ENCODE peak calls at places on chromosomes 4 and X, in five cellular contexts. One of them, this sample, is unnamed.

GRCh38 chr4:45931151-45931550 is 192.7 kb downstream of the GABRG1 start:
- DNase-seq in astrocyte of the cerebellum: no peak
- DNase-seq in stomach: no peak
- DNase-seq in epithelial cell of esophagus: peak
- DNase-seq in CD8-positive, alpha-beta T cell: no peak
- DNase-seq in this sample: no peak

GRCh38 chrX:110427076-110427475 is 68.4 kb downstream of the RTL9 start:
- DNase-seq in astrocyte of the cerebellum: no peak
- DNase-seq in stomach: no peak
- DNase-seq in epithelial cell of esophagus: no peak
- DNase-seq in CD8-positive, alpha-beta T cell: no peak
- DNase-seq in this sample: no peak

GRCh38 chr4:101279377-101279871 is 67.9 kb downstream of the PPP3CA start:
- DNase-seq in astrocyte of the cerebellum: peak
- DNase-seq in stomach: no peak
- DNase-seq in CD8-positive, alpha-beta T cell: no peak
- DNase-seq in epithelial cell of esophagus: no peak
- DNase-seq in this sample: no peak

GRCh38 chrX:77899081-77899828 is at the start of gene COX7B:
- DNase-seq in epithelial cell of esophagus: peak
- DNase-seq in stomach: peak
- DNase-seq in astrocyte of the cerebellum: peak
- DNase-seq in CD8-positive, alpha-beta T cell: peak
- DNase-seq in this sample: no peak

GRCh38 chr4:7226464-7226863 is 34.1 kb downstream of the SORCS2 start:
- DNase-seq in astrocyte of the cerebellum: no peak
- DNase-seq in CD8-positive, alpha-beta T cell: no peak
- DNase-seq in stomach: no peak
- DNase-seq in epithelial cell of esophagus: no peak
- DNase-seq in this sample: no peak

GRCh38 chr4:153468587-153468986 is 2.4 kb downstream of the TMEM131L start:
- DNase-seq in stomach: no peak
- DNase-seq in CD8-positive, alpha-beta T cell: peak
- DNase-seq in epithelial cell of esophagus: no peak
- DNase-seq in astrocyte of the cerebellum: no peak
- DNase-seq in this sample: no peak

GRCh38 chrX:40145001-40145631 is 47.4 kb upstream of the BCOR start:
- DNase-seq in astrocyte of the cerebellum: no peak
- DNase-seq in epithelial cell of esophagus: peak
- DNase-seq in stomach: no peak
- DNase-seq in CD8-positive, alpha-beta T cell: no peak
- DNase-seq in this sample: no peak

GRCh38 chr4:16225996-16226815 is at the start of gene TAPT1:
- DNase-seq in CD8-positive, alpha-beta T cell: peak
- DNase-seq in astrocyte of the cerebellum: no peak
- DNase-seq in stomach: peak
- DNase-seq in epithelial cell of esophagus: peak
- DNase-seq in this sample: peak

DNA sequence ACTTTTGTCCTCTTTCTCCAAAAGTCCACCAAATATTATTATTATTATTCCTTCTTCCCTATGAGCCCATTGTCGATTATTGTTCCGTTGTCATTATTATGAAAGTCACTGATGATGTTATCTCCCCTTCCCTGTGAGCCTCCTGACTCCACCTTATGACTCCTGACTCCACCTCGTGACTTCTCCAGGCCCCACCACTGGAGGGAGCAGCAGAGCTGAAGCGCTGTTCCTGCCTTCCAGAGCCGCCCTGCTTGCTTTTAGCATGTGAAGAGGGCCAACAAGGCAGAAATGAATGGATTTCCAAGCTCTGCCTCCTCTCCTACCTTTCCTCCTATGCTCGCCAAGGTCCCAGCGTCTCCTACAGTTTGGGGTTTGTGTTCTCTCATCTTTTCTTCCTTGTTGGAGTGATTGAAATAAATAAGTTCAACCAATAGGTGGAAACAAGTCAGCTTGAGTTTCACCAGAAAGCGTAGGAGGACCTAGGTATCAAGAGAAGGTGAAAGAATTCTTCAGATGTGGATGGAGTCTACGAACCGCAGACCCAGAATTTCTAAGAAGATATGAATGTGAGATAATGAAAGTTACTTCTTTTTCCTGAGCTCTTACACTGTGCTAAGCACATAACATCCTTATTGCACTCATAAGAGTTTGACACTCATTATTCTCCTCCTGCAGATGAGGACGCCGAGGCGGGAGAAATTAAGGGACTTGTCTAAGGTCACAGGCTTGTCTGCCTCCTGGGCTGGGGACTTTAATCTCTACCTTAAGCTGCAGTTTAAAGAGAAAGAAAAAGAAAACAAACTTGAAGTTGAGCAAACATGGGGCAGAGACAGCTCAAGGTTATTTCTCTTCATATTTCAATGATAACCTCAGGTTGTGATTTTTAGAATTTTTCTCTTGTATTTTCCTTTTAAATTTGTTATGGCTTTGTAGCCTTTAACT is 26.1 kb downstream of the IGSF1 start:
- DNase-seq in epithelial cell of esophagus: peak
- DNase-seq in astrocyte of the cerebellum: no peak
- DNase-seq in CD8-positive, alpha-beta T cell: no peak
- DNase-seq in stomach: no peak
- DNase-seq in this sample: no peak
- TF ChIP-seq CTCF in epithelial cell of esophagus: no peak
- TF ChIP-seq CTCF in astrocyte of the cerebellum: no peak
- TF ChIP-seq CTCF in CD8-positive, alpha-beta T cell: no peak
- TF ChIP-seq CTCF in stomach: peak
- TF ChIP-seq CTCF in this sample: peak

DNA sequence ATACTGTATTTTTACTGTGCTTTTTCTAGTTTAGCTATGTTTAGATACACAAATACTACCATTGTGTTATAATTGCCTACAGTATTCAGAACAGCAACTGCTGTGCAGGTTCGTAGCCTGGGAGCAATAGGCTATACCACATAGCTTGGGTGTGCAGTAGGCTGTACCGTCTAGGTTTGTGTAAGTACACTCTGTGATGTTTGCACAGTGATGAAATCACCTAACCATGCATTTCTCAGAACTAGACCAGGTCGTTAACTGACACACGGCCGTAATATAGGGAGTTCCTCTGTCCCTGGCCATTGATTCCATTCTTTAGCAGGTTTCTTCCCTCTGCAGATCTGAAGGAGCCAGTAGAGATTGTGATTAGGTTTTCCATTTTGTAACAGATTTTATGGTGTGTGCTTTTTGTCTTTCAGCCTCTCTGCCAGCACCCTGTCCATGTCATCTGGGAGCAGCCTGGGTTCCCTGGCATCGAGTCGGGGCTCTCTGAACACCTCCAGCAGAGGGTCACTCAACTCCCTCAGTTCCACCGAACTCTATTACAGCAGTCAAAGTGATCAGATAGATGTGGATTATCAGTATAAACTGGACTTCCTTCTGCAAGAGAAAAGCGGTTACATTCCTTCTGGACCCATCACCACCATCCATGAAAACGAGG is 59.5 kb downstream of the CLDN22 start:
- DNase-seq in astrocyte of the cerebellum: no peak
- DNase-seq in stomach: peak
- DNase-seq in CD8-positive, alpha-beta T cell: no peak
- DNase-seq in epithelial cell of esophagus: peak
- DNase-seq in this sample: no peak
- TF ChIP-seq CTCF in astrocyte of the cerebellum: no peak
- TF ChIP-seq CTCF in stomach: no peak
- TF ChIP-seq CTCF in CD8-positive, alpha-beta T cell: no peak
- TF ChIP-seq CTCF in epithelial cell of esophagus: no peak
- TF ChIP-seq CTCF in this sample: no peak

GRCh38 chr4:86152454-86152853 is 207.4 kb downstream of the MAPK10 start:
- DNase-seq in stomach: no peak
- DNase-seq in CD8-positive, alpha-beta T cell: no peak
- DNase-seq in epithelial cell of esophagus: no peak
- DNase-seq in astrocyte of the cerebellum: no peak
- DNase-seq in this sample: no peak

GRCh38 chr4:86156526-86156925 is 203.3 kb downstream of the MAPK10 start:
- DNase-seq in CD8-positive, alpha-beta T cell: no peak
- DNase-seq in stomach: no peak
- DNase-seq in astrocyte of the cerebellum: no peak
- DNase-seq in epithelial cell of esophagus: no peak
- DNase-seq in this sample: no peak

GRCh38 chr4:86160423-86160822 is 199.4 kb downstream of the MAPK10 start:
- DNase-seq in epithelial cell of esophagus: no peak
- DNase-seq in CD8-positive, alpha-beta T cell: no peak
- DNase-seq in stomach: no peak
- DNase-seq in astrocyte of the cerebellum: no peak
- DNase-seq in this sample: no peak

GRCh38 chr4:86159216-86159615 is 200.6 kb downstream of the MAPK10 start:
- DNase-seq in epithelial cell of esophagus: peak
- DNase-seq in astrocyte of the cerebellum: no peak
- DNase-seq in stomach: no peak
- DNase-seq in CD8-positive, alpha-beta T cell: no peak
- DNase-seq in this sample: no peak

DNA sequence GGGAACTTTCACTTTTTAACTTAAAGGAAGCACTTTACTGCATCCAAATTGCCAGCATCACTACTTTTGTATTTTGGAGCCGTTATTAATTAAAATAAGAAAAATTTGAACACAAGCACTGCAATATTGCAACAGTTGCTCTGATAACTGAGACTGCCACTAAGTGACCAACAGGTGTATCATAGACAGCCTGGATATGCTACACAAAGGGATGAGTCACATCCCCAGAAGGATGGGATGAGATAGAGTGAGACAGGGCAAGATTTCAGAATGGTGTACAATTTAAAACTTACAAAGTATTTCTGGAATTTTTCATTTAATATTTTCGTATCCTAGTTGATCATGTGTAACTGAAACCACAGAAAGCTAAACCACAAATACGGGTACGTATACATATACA is 204.1 kb downstream of the MAPK10 start:
- DNase-seq in astrocyte of the cerebellum: no peak
- DNase-seq in epithelial cell of esophagus: peak
- DNase-seq in CD8-positive, alpha-beta T cell: no peak
- DNase-seq in stomach: no peak
- DNase-seq in this sample: no peak
- TF ChIP-seq CTCF in astrocyte of the cerebellum: no peak
- TF ChIP-seq CTCF in epithelial cell of esophagus: no peak
- TF ChIP-seq CTCF in CD8-positive, alpha-beta T cell: no peak
- TF ChIP-seq CTCF in stomach: no peak
- TF ChIP-seq CTCF in this sample: no peak

GRCh38 chr4:157196050-157196449 is 24.5 kb upstream of the GRIA2 start:
- DNase-seq in CD8-positive, alpha-beta T cell: no peak
- DNase-seq in astrocyte of the cerebellum: no peak
- DNase-seq in epithelial cell of esophagus: no peak
- DNase-seq in stomach: no peak
- DNase-seq in this sample: no peak
- TF ChIP-seq CTCF in CD8-positive, alpha-beta T cell: no peak
- TF ChIP-seq CTCF in astrocyte of the cerebellum: no peak
- TF ChIP-seq CTCF in epithelial cell of esophagus: no peak
- TF ChIP-seq CTCF in stomach: no peak
- TF ChIP-seq CTCF in this sample: no peak

GRCh38 chr4:152464030-152464823 is 71.7 kb downstream of the FBXW7 start:
- DNase-seq in epithelial cell of esophagus: no peak
- DNase-seq in CD8-positive, alpha-beta T cell: no peak
- DNase-seq in stomach: no peak
- DNase-seq in astrocyte of the cerebellum: no peak
- DNase-seq in this sample: no peak

GRCh38 chr4:152463562-152463961 is 72.3 kb downstream of the FBXW7 start:
- DNase-seq in epithelial cell of esophagus: no peak
- DNase-seq in CD8-positive, alpha-beta T cell: no peak
- DNase-seq in astrocyte of the cerebellum: no peak
- DNase-seq in stomach: no peak
- DNase-seq in this sample: no peak

GRCh38 chr4:152460488-152460887 is 75.4 kb downstream of the FBXW7 start:
- DNase-seq in epithelial cell of esophagus: peak
- DNase-seq in stomach: no peak
- DNase-seq in CD8-positive, alpha-beta T cell: no peak
- DNase-seq in astrocyte of the cerebellum: peak
- DNase-seq in this sample: no peak

GRCh38 chr4:152462715-152463114 is 73.2 kb downstream of the FBXW7 start:
- DNase-seq in CD8-positive, alpha-beta T cell: no peak
- DNase-seq in astrocyte of the cerebellum: no peak
- DNase-seq in epithelial cell of esophagus: no peak
- DNase-seq in stomach: no peak
- DNase-seq in this sample: no peak

DNA sequence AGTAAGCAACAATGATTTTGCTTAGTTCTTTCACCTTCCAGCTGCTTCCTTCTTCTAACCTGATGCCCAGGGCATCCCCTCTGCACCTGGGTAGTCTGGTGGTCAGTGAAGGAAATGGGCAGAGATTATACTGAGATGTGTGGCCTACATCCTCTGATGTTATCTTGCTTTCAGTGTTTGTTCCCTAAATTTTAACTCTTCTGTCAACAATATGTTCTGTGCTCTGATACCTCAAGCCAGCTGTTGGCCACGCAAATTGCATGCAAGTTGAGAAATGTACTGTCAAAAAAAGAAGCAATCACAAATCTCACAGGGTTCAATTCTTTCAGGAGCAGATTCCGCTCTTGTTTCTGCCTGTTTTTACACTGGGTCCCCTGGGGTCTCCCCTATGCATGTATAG is 73.8 kb downstream of the FBXW7 start:
- DNase-seq in CD8-positive, alpha-beta T cell: no peak
- DNase-seq in astrocyte of the cerebellum: no peak
- DNase-seq in stomach: no peak
- DNase-seq in epithelial cell of esophagus: no peak
- DNase-seq in this sample: no peak
- TF ChIP-seq CTCF in CD8-positive, alpha-beta T cell: no peak
- TF ChIP-seq CTCF in astrocyte of the cerebellum: no peak
- TF ChIP-seq CTCF in stomach: no peak
- TF ChIP-seq CTCF in epithelial cell of esophagus: no peak
- TF ChIP-seq CTCF in this sample: no peak

GRCh38 chr4:23135792-23136645 is 443.3 kb downstream of the GBA3 start:
- DNase-seq in epithelial cell of esophagus: peak
- DNase-seq in CD8-positive, alpha-beta T cell: no peak
- DNase-seq in stomach: no peak
- DNase-seq in astrocyte of the cerebellum: peak
- DNase-seq in this sample: no peak
- TF ChIP-seq CTCF in epithelial cell of esophagus: peak
- TF ChIP-seq CTCF in CD8-positive, alpha-beta T cell: peak
- TF ChIP-seq CTCF in stomach: peak
- TF ChIP-seq CTCF in astrocyte of the cerebellum: peak
- TF ChIP-seq CTCF in this sample: peak

GRCh38 chr4:94757192-94758140 is at the start of gene BMPR1B:
- DNase-seq in astrocyte of the cerebellum: peak
- DNase-seq in CD8-positive, alpha-beta T cell: no peak
- DNase-seq in stomach: no peak
- DNase-seq in epithelial cell of esophagus: peak
- DNase-seq in this sample: no peak
- TF ChIP-seq CTCF in astrocyte of the cerebellum: peak
- TF ChIP-seq CTCF in CD8-positive, alpha-beta T cell: no peak
- TF ChIP-seq CTCF in stomach: no peak
- TF ChIP-seq CTCF in epithelial cell of esophagus: peak
- TF ChIP-seq CTCF in this sample: peak

DNA sequence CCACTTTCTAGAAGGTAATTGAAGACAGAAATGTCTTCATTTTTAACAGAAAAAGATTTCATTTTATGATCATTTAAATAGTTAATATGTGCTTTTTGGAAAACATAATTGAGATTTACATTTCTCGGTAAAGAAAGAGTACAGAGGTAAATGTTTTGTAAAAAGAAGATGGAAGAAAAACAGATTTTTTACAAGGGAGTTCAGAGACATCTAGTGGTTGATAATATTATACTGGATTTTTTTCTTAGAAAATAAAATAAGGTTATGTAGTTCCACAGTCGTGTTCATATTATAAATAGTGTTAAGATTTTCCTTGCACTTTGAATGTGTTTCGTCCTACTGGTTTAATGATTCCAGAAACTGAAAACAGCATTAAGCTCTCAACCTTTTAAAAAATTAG is 60.6 kb downstream of the SMARCA1 start:
- DNase-seq in astrocyte of the cerebellum: no peak
- DNase-seq in stomach: no peak
- DNase-seq in epithelial cell of esophagus: no peak
- DNase-seq in CD8-positive, alpha-beta T cell: no peak
- DNase-seq in this sample: no peak
- TF ChIP-seq CTCF in astrocyte of the cerebellum: no peak
- TF ChIP-seq CTCF in stomach: no peak
- TF ChIP-seq CTCF in epithelial cell of esophagus: no peak
- TF ChIP-seq CTCF in CD8-positive, alpha-beta T cell: no peak
- TF ChIP-seq CTCF in this sample: peak